ENCODE peak calls at places on chromosomes 11 and 22, in six cellular contexts. One of them, this sample, is unnamed.

GRCh38 chr11:12024314-12024926 is 16.0 kb upstream of the DKK3 start:
- DNase-seq in H1: no peak
- DNase-seq in HCT116: no peak
- DNase-seq in SK-N-SH: no peak
- DNase-seq in HepG2: no peak
- DNase-seq in GM12878: no peak
- DNase-seq in this sample: no peak

GRCh38 chr11:3617990-3618389 is 23.8 kb downstream of the ART5 start:
- DNase-seq in GM12878: no peak
- DNase-seq in H1: no peak
- DNase-seq in SK-N-SH: no peak
- DNase-seq in HCT116: no peak
- DNase-seq in HepG2: no peak
- DNase-seq in this sample: no peak

GRCh38 chr11:33292306-33292705 is 35.1 kb downstream of the HIPK3 start:
- DNase-seq in H1: no peak
- DNase-seq in GM12878: no peak
- DNase-seq in HCT116: no peak
- DNase-seq in SK-N-SH: no peak
- DNase-seq in HepG2: no peak
- DNase-seq in this sample: no peak

GRCh38 chr11:11849127-11849746 is 7.5 kb downstream of the USP47 start:
- DNase-seq in HepG2: peak
- DNase-seq in HCT116: peak
- DNase-seq in SK-N-SH: peak
- DNase-seq in GM12878: peak
- DNase-seq in H1: no peak
- DNase-seq in this sample: no peak

GRCh38 chr11:67780056-67780455 is 105.6 kb upstream of the ALDH3B2 start:
- DNase-seq in HepG2: no peak
- DNase-seq in HCT116: no peak
- DNase-seq in SK-N-SH: no peak
- DNase-seq in GM12878: no peak
- DNase-seq in H1: no peak
- DNase-seq in this sample: no peak

GRCh38 chr11:122595246-122595645 is 60.3 kb upstream of the UBASH3B start:
- DNase-seq in SK-N-SH: no peak
- DNase-seq in H1: no peak
- DNase-seq in GM12878: no peak
- DNase-seq in HCT116: no peak
- DNase-seq in HepG2: no peak
- DNase-seq in this sample: no peak

GRCh38 chr11:15158351-15159015 is 43.8 kb downstream of the INSC start:
- DNase-seq in HCT116: no peak
- DNase-seq in HepG2: no peak
- DNase-seq in GM12878: no peak
- DNase-seq in SK-N-SH: no peak
- DNase-seq in H1: no peak
- DNase-seq in this sample: no peak

GRCh38 chr11:35040221-35040942 is 98.6 kb upstream of the CD44 start:
- DNase-seq in GM12878: peak
- DNase-seq in HCT116: no peak
- DNase-seq in H1: no peak
- DNase-seq in SK-N-SH: no peak
- DNase-seq in HepG2: no peak
- DNase-seq in this sample: no peak

GRCh38 chr11:123526027-123526805 is 96.1 kb downstream of the GRAMD1B start:
- DNase-seq in H1: no peak
- DNase-seq in GM12878: no peak
- DNase-seq in HepG2: no peak
- DNase-seq in SK-N-SH: no peak
- DNase-seq in HCT116: no peak
- DNase-seq in this sample: no peak

DNA sequence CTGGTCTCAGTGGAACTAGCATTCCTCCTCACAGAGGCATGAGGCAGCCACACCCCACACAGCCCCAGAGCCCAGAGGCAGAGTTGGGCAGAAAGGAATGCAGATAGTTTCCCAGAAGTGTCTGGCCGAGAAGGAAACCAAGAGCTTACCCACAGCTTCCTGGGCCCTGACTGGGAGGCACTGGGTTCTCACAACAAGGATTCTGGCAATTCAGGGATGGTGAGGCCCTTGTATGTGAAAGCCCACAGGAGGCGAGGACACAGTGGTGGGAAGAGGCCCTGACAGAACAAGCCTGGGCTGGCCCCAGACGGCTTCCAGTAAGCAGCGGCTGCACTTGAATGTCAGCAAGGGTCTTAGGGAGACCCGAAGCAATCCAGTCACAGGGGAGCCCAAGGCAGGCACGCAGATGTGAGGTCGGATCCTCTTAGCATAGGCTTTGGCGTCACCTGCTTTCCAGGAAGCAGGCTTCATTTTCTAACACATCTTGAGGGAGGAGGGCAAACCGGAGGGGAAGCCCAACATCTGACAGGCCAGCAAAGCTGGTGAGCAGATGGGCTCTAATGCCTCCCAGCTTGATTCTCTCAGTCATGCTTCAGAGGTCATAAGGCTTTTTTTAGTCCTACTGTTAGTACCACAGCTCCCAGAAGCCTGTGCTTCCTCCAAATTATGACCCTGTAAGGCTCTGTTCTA is 78.3 kb upstream of the AKIP1 start:
- DNase-seq in HCT116: no peak
- DNase-seq in H1: no peak
- DNase-seq in HepG2: no peak
- DNase-seq in GM12878: peak
- DNase-seq in SK-N-SH: peak
- DNase-seq in this sample: peak
- TF ChIP-seq JUND in HCT116: no peak
- TF ChIP-seq JUND in H1: no peak
- TF ChIP-seq JUND in HepG2: no peak
- TF ChIP-seq JUND in GM12878: no peak
- TF ChIP-seq JUND in SK-N-SH: no peak
- TF ChIP-seq JUND in this sample: no peak

DNA sequence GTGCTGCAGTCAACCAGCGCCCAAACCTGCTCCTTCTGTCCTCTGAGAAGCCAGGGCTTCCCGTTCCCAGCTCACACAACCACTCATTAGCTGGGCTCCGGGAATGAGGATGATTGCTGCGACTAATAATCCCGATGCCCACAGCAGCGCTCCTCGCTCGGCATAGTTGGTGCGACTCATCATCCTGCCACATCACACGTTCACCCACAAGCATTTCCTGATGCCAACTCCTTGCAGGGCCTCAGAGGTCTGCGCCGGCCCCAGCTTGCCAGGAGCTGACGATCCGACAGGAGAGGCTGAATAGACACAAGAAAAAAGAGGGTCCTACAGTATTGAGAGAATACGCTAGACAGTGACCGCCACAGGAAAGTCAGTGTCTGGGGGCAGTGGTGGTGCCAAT is 10.6 kb upstream of the CSNK1E start:
- DNase-seq in H1: no peak
- DNase-seq in GM12878: no peak
- DNase-seq in SK-N-SH: no peak
- DNase-seq in HepG2: no peak
- DNase-seq in HCT116: no peak
- DNase-seq in this sample: no peak
- TF ChIP-seq JUND in H1: no peak
- TF ChIP-seq JUND in GM12878: no peak
- TF ChIP-seq JUND in SK-N-SH: no peak
- TF ChIP-seq JUND in HepG2: no peak
- TF ChIP-seq JUND in HCT116: no peak
- TF ChIP-seq JUND in this sample: no peak

GRCh38 chr22:24467340-24467739 is 27.8 kb upstream of the UPB1 start:
- DNase-seq in SK-N-SH: no peak
- DNase-seq in GM12878: no peak
- DNase-seq in HCT116: no peak
- DNase-seq in H1: no peak
- DNase-seq in HepG2: no peak
- DNase-seq in this sample: no peak

GRCh38 chr22:24471570-24471969 is 23.6 kb upstream of the UPB1 start:
- DNase-seq in GM12878: no peak
- DNase-seq in H1: no peak
- DNase-seq in SK-N-SH: no peak
- DNase-seq in HCT116: no peak
- DNase-seq in HepG2: no peak
- DNase-seq in this sample: no peak

GRCh38 chr22:24465566-24465965 is 29.6 kb upstream of the UPB1 start:
- DNase-seq in SK-N-SH: no peak
- DNase-seq in H1: no peak
- DNase-seq in HCT116: peak
- DNase-seq in GM12878: no peak
- DNase-seq in HepG2: peak
- DNase-seq in this sample: no peak

GRCh38 chr22:24465975-24466374 is 29.2 kb upstream of the UPB1 start:
- DNase-seq in GM12878: no peak
- DNase-seq in H1: no peak
- DNase-seq in SK-N-SH: no peak
- DNase-seq in HCT116: no peak
- DNase-seq in HepG2: no peak
- DNase-seq in this sample: no peak

GRCh38 chr22:24466831-24467249 is 28.3 kb upstream of the UPB1 start:
- DNase-seq in SK-N-SH: no peak
- DNase-seq in HepG2: no peak
- DNase-seq in GM12878: no peak
- DNase-seq in HCT116: peak
- DNase-seq in H1: no peak
- DNase-seq in this sample: peak
- TF ChIP-seq JUND in SK-N-SH: no peak
- TF ChIP-seq JUND in HepG2: no peak
- TF ChIP-seq JUND in GM12878: no peak
- TF ChIP-seq JUND in HCT116: no peak
- TF ChIP-seq JUND in H1: no peak
- TF ChIP-seq JUND in this sample: no peak

GRCh38 chr11:19686234-19686633 is 26.4 kb upstream of the NAV2 start:
- DNase-seq in GM12878: no peak
- DNase-seq in H1: no peak
- DNase-seq in HCT116: no peak
- DNase-seq in HepG2: no peak
- DNase-seq in SK-N-SH: no peak
- DNase-seq in this sample: no peak
- TF ChIP-seq JUND in GM12878: no peak
- TF ChIP-seq JUND in H1: no peak
- TF ChIP-seq JUND in HCT116: no peak
- TF ChIP-seq JUND in HepG2: no peak
- TF ChIP-seq JUND in SK-N-SH: no peak
- TF ChIP-seq JUND in this sample: no peak

GRCh38 chr11:45054956-45055355 is 91.5 kb upstream of the PRDM11 start:
- DNase-seq in SK-N-SH: no peak
- DNase-seq in HepG2: no peak
- DNase-seq in HCT116: no peak
- DNase-seq in GM12878: no peak
- DNase-seq in H1: no peak
- DNase-seq in this sample: no peak

GRCh38 chr11:45051621-45052020 is 94.8 kb upstream of the PRDM11 start:
- DNase-seq in GM12878: no peak
- DNase-seq in H1: no peak
- DNase-seq in HepG2: no peak
- DNase-seq in SK-N-SH: no peak
- DNase-seq in HCT116: no peak
- DNase-seq in this sample: no peak

GRCh38 chr11:45048870-45049825 is 97.3 kb upstream of the PRDM11 start:
- DNase-seq in HepG2: no peak
- DNase-seq in HCT116: no peak
- DNase-seq in SK-N-SH: peak
- DNase-seq in H1: no peak
- DNase-seq in GM12878: no peak
- DNase-seq in this sample: no peak

GRCh38 chr11:45053736-45054446 is 92.5 kb upstream of the PRDM11 start:
- DNase-seq in HepG2: no peak
- DNase-seq in HCT116: no peak
- DNase-seq in H1: no peak
- DNase-seq in GM12878: no peak
- DNase-seq in SK-N-SH: no peak
- DNase-seq in this sample: no peak

DNA sequence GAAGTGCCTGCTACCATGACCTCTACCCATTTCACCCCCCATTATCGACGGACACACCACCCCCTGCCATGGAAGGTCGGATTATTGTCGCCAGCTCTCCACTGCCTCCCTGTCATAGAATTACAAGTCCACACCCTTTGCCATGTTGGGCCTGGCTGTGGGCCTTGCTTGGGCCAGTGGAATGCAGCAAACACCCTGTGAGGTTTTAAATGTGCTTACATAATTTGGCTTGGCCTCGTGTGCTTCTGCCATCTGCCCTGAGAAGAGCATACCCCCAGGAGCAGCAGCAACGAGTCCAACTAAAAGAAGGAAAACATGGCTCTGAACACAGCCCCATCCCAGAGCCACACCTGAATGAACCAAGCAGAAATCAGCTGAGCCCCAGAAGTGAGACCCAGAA is 94.1 kb upstream of the PRDM11 start:
- DNase-seq in SK-N-SH: no peak
- DNase-seq in HCT116: no peak
- DNase-seq in H1: no peak
- DNase-seq in GM12878: no peak
- DNase-seq in HepG2: no peak
- DNase-seq in this sample: no peak
- TF ChIP-seq JUND in SK-N-SH: no peak
- TF ChIP-seq JUND in HCT116: no peak
- TF ChIP-seq JUND in H1: no peak
- TF ChIP-seq JUND in GM12878: no peak
- TF ChIP-seq JUND in HepG2: no peak
- TF ChIP-seq JUND in this sample: no peak

DNA sequence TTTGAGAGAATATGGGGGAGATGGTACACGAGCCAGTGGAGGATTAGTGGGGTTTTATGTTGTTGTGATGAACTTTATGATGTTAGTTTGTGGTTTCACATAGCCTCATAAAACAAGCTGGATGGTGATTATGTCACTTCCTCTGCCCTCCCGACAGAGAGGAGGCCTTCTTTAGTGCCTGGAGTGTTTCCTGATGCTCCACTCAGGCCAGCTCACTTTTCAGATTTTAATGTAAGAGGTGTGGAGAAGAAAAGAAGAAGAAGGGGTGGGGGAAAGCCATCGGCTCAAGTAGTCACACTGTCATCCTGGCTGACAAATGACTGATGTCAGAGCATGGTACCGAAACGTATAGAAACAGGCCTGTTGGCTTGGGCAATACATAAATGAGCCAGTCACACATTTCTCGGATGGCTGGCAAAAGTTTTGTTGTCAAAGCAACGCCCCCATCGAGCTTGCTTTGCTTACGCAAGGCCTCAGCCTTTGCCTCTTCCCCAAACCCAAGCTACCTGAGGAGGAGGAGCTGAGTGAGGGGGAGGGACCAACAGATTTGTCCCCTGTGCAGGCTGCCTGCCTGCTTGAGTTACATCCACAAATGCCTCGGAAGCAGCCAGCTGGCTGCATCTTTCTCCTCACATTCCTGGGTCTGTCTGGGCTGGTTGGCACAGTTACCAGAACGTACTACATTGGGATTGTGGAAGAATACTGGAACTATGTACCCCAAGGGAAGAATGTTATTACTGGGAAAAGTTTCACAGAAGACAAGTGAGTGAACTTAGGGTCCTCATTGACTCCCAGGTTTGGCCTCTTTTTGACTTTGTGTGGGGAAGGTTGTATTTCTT is at the start of gene HEPHL1:
- DNase-seq in HCT116: no peak
- DNase-seq in SK-N-SH: no peak
- DNase-seq in GM12878: no peak
- DNase-seq in HepG2: no peak
- DNase-seq in H1: no peak
- DNase-seq in this sample: no peak
- TF ChIP-seq JUND in HCT116: no peak
- TF ChIP-seq JUND in SK-N-SH: no peak
- TF ChIP-seq JUND in GM12878: no peak
- TF ChIP-seq JUND in HepG2: no peak
- TF ChIP-seq JUND in H1: no peak
- TF ChIP-seq JUND in this sample: no peak

This sample was measured in T47D.